ENCODE peak calls at places on chromosomes 12 and 14, in seven cellular contexts. V is head of caudate nucleus; B is stimulated activated CD4-positive, alpha-beta T cell treated with anti-CD3 and anti-CD28 coated beads, Interleukin-12 subunit alpha, Interleukin-12 subunit beta, amount 100 ng/mL, for 24 hours; L is non-pigmented ciliary epithelial cell; X is left kidney; Y is colonic mucosa; O is ascending aorta. M is an unnamed sample.

GRCh38 chr12:49979061-49979586 is 6.4 kb downstream of the AQP6 start:
- DNase-seq in V (peak), B (no peak), L (no peak), X (peak), Y (no peak), O (no peak), M (no peak)

GRCh38 chr12:92698466-92698865 is 4.3 kb upstream of the PLEKHG7 start:
- DNase-seq in V (no peak), B (no peak), L (no peak), X (no peak), Y (no peak), O (no peak), M (no peak)

GRCh38 chr12:4664111-4664510 is 15.2 kb downstream of the NDUFA9 start:
- DNase-seq in V (no peak), B (no peak), L (peak), X (no peak), Y (no peak), O (no peak), M (no peak)

GRCh38 chr12:64171715-64172114 is 50.4 kb downstream of the KICS2 start:
- DNase-seq in V (no peak), B (no peak), L (no peak), X (no peak), Y (no peak), O (no peak), M (no peak)

GRCh38 chr12:85923767-85924331 is 49.8 kb downstream of the NTS start:
- DNase-seq in V (no peak), B (no peak), L (peak), X (peak), Y (no peak), O (no peak), M (no peak)

GRCh38 chr14:101276309-101277091 is 284.8 kb upstream of the DIO3 start:
- DNase-seq in V (no peak), B (no peak), L (no peak), X (no peak), Y (no peak), O (no peak), M (no peak)

GRCh38 chr12:50786498-50787231 is 22.8 kb downstream of the ATF1 start:
- DNase-seq in V (no peak), B (no peak), L (peak), X (no peak), Y (no peak), O (no peak), M (no peak)

GRCh38 chr14:90491868-90492560 is 95.2 kb downstream of the CALM1 start:
- DNase-seq in V (peak), B (no peak), L (no peak), X (no peak), Y (no peak), O (no peak), M (no peak)

GRCh38 chr12:86601550-86602308 is 345.5 kb upstream of the MGAT4C start:
- DNase-seq in V (no peak), B (no peak), L (no peak), X (no peak), Y (no peak), O (no peak), M (no peak)

GRCh38 chr12:111029305-111029704 is 108.9 kb upstream of the MYL2 start:
- DNase-seq in V (no peak), B (no peak), L (no peak), X (no peak), Y (no peak), O (no peak), M (no peak)

GRCh38 chr12:123571343-123571813 is 13.0 kb upstream of the TMED2 start:
- DNase-seq in V (peak), B (no peak), L (no peak), X (peak), Y (peak), O (no peak), M (no peak)

GRCh38 chr12:119676573-119676972 is 8.6 kb downstream of the PRKAB1 start:
- DNase-seq in V (no peak), B (no peak), L (no peak), X (no peak), Y (no peak), O (no peak), M (no peak)

GRCh38 chr12:58167622-58168021 is 226.3 kb downstream of the ATP23 start:
- DNase-seq in V (no peak), B (no peak), L (no peak), X (no peak), Y (no peak), O (no peak), M (no peak)

GRCh38 chr12:14058717-14059116 is 77.3 kb upstream of the GRIN2B start:
- DNase-seq in V (peak), B (no peak), L (no peak), X (no peak), Y (no peak), O (no peak), M (no peak)

GRCh38 chr12:49627752-49628360 is 4.5 kb downstream of the PRPF40B start:
- DNase-seq in V (no peak), B (no peak), L (no peak), X (no peak), Y (peak), O (no peak), M (no peak)

GRCh38 chr12:99154264-99154982 is 493.1 kb upstream of the GARIN6 start:
- DNase-seq in V (peak), B (no peak), L (no peak), X (peak), Y (no peak), O (no peak), M (no peak)

GRCh38 chr14:75578786-75579781 is 664 bp downstream of the FLVCR2 start:
- DNase-seq in V (no peak), B (no peak), L (no peak), X (peak), Y (peak), O (no peak), M (no peak)

GRCh38 chr14:91177073-91177796 is 63.4 kb downstream of the DGLUCY start:
- DNase-seq in V (peak), B (peak), L (peak), X (peak), Y (peak), O (no peak), M (peak)

GRCh38 chr12:1644523-1645438 is 15.8 kb downstream of the WNT5B start:
- DNase-seq in V (peak), B (no peak), L (no peak), X (peak), Y (peak), O (no peak), M (no peak)

M was measured in NCI-H1048.